ENCODE peak calls at places on chromosomes 16 and 17, in seven cellular contexts. X, S, A, T, N, B and G are unnamed samples.

GRCh38 chr16:9567674-9568073 is 476.2 kb downstream of the HAPSTR1 start:
- DNase-seq in X (no peak), S (no peak), A (no peak), T (no peak), N (no peak), B (no peak), G (no peak)

GRCh38 chr17:79006001-79006400 is 3.6 kb downstream of the CANT1 start:
- DNase-seq in X (no peak), S (no peak), A (peak; percentile 35), T (no peak), N (no peak), B (no peak), G (no peak)

GRCh38 chr16:56211471-56211944 is 20.2 kb downstream of the GNAO1 start:
- DNase-seq in X (no peak), S (no peak), A (peak; percentile 22), T (no peak), N (no peak), B (no peak), G (no peak)

GRCh38 chr17:47267354-47267828 is 13.8 kb downstream of the ITGB3 start:
- DNase-seq in X (no peak), S (peak; percentile 59), A (no peak), T (no peak), N (no peak), B (no peak), G (no peak)

GRCh38 chr17:74408830-74409229 is 23.1 kb upstream of the GPRC5C start:
- DNase-seq in X (no peak), S (no peak), A (no peak), T (peak; percentile 50), N (no peak), B (no peak), G (no peak)

GRCh38 chr16:65119905-65120341 is 1.9 kb downstream of the CDH11 start:
- DNase-seq in X (peak; percentile 62), S (no peak), A (no peak), T (no peak), N (no peak), B (no peak), G (peak; percentile 35)

GRCh38 chr17:48442819-48443218 is 12.8 kb upstream of the SKAP1 start:
- DNase-seq in X (no peak), S (no peak), A (no peak), T (no peak), N (no peak), B (no peak), G (no peak)

GRCh38 chr17:40347319-40348135 is 17.0 kb downstream of the GJD3 start:
- DNase-seq in X (no peak), S (no peak), A (no peak), T (no peak), N (no peak), B (no peak), G (no peak)

GRCh38 chr16:20321671-20322070 is 5.6 kb downstream of the GP2 start:
- DNase-seq in X (no peak), S (no peak), A (no peak), T (no peak), N (no peak), B (no peak), G (no peak)

GRCh38 chr17:13474073-13474800 is 127.5 kb downstream of the HS3ST3A1 start:
- DNase-seq in X (no peak), S (no peak), A (no peak), T (no peak), N (no peak), B (no peak), G (no peak)

GRCh38 chr17:49016775-49017463 is 19.7 kb downstream of the IGF2BP1 start:
- DNase-seq in X (no peak), S (peak; percentile 44), A (peak; percentile 42), T (no peak), N (no peak), B (no peak), G (peak; percentile 40)

GRCh38 chr17:78595135-78595810 is 18.1 kb upstream of the DNAH17 start:
- DNase-seq in X (no peak), S (no peak), A (no peak), T (no peak), N (no peak), B (no peak), G (no peak)

GRCh38 chr16:88948781-88949490 is 28.1 kb downstream of the CBFA2T3 start:
- DNase-seq in X (no peak), S (no peak), A (no peak), T (no peak), N (no peak), B (no peak), G (no peak)

GRCh38 chr17:700504-701094 is 14.0 kb downstream of the VPS53 start:
- DNase-seq in X (peak; percentile 38), S (no peak), A (no peak), T (no peak), N (no peak), B (no peak), G (no peak)

GRCh38 chr17:66578781-66579489 is 256.0 kb upstream of the CACNG5 start:
- DNase-seq in X (no peak), S (no peak), A (no peak), T (no peak), N (no peak), B (no peak), G (no peak)
- H3K27ac ChIP-seq in X (no peak overlapping the region), S (peak overlapping the region; percentile 75), A (peak overlapping the region; percentile 61), T (no peak overlapping the region), N (peak overlapping the region; percentile 70), B (no peak overlapping the region), G (peak overlapping the region; percentile 63)

DNA sequence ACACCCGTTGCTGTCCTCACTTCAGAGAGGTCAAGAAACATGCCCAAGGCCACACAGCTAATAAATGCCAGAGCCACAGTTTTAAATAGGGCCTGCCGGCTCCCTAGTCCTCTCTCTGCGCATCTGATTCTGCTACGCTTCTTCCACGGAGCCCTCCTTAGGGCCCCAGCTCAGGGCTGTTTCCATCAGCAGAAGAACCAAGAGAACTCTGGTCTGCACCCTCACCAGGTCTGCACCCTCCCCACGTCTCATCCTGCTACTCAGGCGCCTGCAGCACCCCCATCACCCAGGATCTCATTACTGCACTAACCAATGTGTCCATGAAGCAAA is 79.5 kb upstream of the NKD1 start:
- DNase-seq in X (no peak), S (no peak), A (no peak), T (no peak), N (no peak), B (no peak), G (no peak)
- H3K4me3 ChIP-seq in X (peak overlapping the region; percentile 45), S (no peak overlapping the region), A (no peak overlapping the region), T (no peak overlapping the region), N (no peak overlapping the region), B (no peak overlapping the region), G (peak overlapping the region; percentile 47)

DNA sequence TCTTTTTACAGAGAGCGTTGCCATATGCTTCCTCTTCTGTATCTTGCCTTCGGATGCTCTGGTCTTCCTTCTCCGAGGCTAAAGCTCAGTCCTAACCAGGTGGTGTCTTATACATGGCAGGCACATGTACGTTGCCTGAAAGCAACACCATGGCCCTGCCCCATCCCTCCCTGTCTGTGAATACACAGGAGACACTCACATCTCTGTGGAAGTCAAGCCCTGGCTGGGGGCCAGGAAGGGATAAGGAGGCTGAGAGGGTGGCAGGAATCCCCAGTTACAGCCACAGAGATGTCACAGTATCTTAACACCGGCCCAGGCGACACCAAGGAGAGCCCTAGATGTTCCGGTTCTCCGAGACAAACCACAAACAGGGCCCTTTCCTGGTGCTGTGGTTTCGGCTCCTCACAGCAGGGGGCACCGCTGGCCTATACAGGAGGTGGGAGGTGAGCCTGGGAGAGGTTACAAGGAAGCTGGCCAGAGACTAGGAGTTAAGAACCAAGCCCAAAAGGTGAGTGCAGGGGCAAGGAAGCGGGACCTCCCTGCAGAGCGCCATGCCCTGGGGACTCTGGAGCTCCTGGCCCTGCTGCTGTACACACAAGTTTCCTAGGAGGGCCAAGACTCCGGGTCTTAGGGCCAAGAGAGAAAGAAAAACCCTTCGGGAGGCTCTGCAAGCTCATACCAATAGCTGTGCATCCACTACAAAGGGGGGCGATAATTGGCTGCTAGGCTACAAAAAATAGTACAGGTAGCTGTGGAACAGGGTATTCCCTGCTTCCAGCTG is 41.7 kb downstream of the SRL start:
- DNase-seq in X (peak; percentile 63), S (peak; percentile 36), A (peak; percentile 79), T (peak; percentile 77), N (no peak), B (no peak), G (peak; percentile 63)
- TF ChIP-seq CTCF in X (peak; percentile 42), S (peak; percentile 88), A (peak; percentile 67), T (peak; percentile 45), N (no peak), B (peak; percentile 78), G (peak; percentile 86)

DNA sequence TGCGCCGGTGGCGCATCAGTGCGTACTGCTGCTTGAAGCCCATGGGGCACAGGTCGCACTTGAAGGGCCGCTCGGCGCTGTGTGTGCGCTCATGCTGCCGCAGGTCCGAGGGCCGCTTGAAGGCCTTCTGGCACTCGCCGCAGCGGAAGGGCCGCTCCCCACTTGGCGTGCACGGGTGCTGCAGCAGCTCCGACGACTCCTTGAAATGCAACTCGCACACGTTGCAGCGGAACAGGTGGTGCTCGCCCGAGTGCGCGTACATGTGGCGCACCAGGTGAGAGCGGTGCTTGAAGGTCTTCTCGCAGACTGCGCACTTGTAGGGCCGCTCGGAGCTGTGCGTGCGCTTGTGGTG is 3.3 kb downstream of the ZNF319 start:
- DNase-seq in X (no peak), S (no peak), A (no peak), T (no peak), N (no peak), B (no peak), G (no peak)
- H3K27ac ChIP-seq in X (no peak overlapping the region), S (no peak overlapping the region), A (no peak overlapping the region), T (no peak overlapping the region), N (no peak overlapping the region), B (no peak overlapping the region), G (no peak overlapping the region)

GRCh38 chr17:43983515-43984411 is 20.7 kb upstream of the NAGS start:
- DNase-seq in X (peak; percentile 64), S (no peak), A (peak; percentile 34), T (no peak), N (no peak), B (no peak), G (no peak)
- H3K4me3 ChIP-seq in X (peak overlapping the region; percentile 56), S (peak overlapping the region; percentile 39), A (peak overlapping the region; percentile 31), T (peak overlapping the region; percentile 14), N (peak overlapping the region; percentile 41), B (peak overlapping the region; percentile 65), G (peak overlapping the region; percentile 25)

GRCh38 chr16:8310816-8311215 is 279.5 kb downstream of the TMEM114 start:
- DNase-seq in X (no peak), S (no peak), A (no peak), T (no peak), N (no peak), B (no peak), G (no peak)

DNA sequence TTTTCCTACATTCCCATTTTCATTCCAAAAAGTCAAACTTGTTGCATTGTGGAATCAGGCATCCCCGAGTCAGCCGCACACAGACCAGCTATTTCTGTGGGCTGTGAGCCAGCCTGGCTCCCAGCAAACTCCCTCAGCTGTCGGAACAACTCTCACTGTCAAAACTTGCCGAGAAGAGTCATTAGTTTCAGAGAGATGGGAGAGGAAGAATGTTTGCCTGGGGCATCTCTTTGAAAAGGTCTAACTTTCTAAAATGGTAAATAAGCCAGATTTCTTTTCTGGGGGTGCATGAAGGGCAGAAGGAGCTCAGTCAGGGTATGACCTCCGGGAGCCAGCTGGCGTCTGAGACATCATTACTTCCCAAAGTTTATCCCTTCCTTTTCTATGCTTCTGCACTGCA is 280.0 kb downstream of the TMEM114 start:
- DNase-seq in X (no peak), S (no peak), A (no peak), T (no peak), N (no peak), B (no peak), G (no peak)
- TF ChIP-seq CTCF in X (no peak), S (no peak), A (no peak), T (no peak), N (no peak), B (no peak), G (no peak)